ENCODE peak calls at places on chromosome 16, in four cellular contexts. Q, Y, K and E are unnamed samples.
A peak's percentile ranks its signal among the peaks of the same experiment; 100 is the strongest.

GRCh38 chr16:2428051-2428786 is 1.0 kb upstream of the CCNF start:
- DNase-seq in Y (no peak), Q (peak; percentile 64), K (peak; percentile 58), E (peak; percentile 9)

GRCh38 chr16:51538707-51539604 is 387.9 kb upstream of the SALL1 start:
- DNase-seq in K (no peak), Y (peak; percentile 58), Q (peak; percentile 36), E (peak; percentile 93)

GRCh38 chr16:67444259-67445125 is 13.6 kb downstream of the HSD11B2 start:
- DNase-seq in K (peak; percentile 63), Y (no peak), Q (no peak), E (peak; percentile 39)

GRCh38 chr16:16151315-16151714 is 72.0 kb downstream of the ABCC6 start:
- DNase-seq in K (no peak), Y (no peak), Q (no peak), E (peak; percentile 35)

GRCh38 chr16:10202650-10203049 is 20.4 kb upstream of the GRIN2A start:
- DNase-seq in K (peak; percentile 43), Y (no peak), Q (no peak), E (no peak)

GRCh38 chr16:47503936-47504335 is 42.8 kb downstream of the PHKB start:
- DNase-seq in Y (peak; percentile 16), Q (no peak), K (no peak), E (peak; percentile 19)

GRCh38 chr16:57156351-57156703 is 29.5 kb downstream of the PSME3IP1 start:
- DNase-seq in Y (peak; percentile 67), Q (no peak), K (no peak), E (no peak)

GRCh38 chr16:66924527-66925321 is 611 bp downstream of the RRAD start:
- DNase-seq in Y (no peak), K (peak; percentile 79), Q (peak; percentile 87), E (no peak)

GRCh38 chr16:6573577-6573976 is 759.1 kb upstream of the RBFOX1 start:
- DNase-seq in Y (no peak), K (peak; percentile 68), Q (peak; percentile 79), E (no peak)

GRCh38 chr16:89155184-89155679 is 16.3 kb upstream of the CDH15 start:
- DNase-seq in Y (peak; percentile 67), Q (no peak), K (no peak), E (peak; percentile 87)

GRCh38 chr16:27779719-27780161 is 229.8 kb downstream of the KATNIP start:
- DNase-seq in K (peak; percentile 89), Y (no peak), Q (peak; percentile 84), E (peak; percentile 58)

GRCh38 chr16:85424260-85425060 is 188.7 kb upstream of the GSE1 start:
- DNase-seq in Q (no peak), Y (no peak), K (no peak), E (no peak)

GRCh38 chr16:85654251-85655115 is 34.3 kb downstream of the GINS2 start:
- DNase-seq in Y (no peak), Q (no peak), K (no peak), E (no peak)

GRCh38 chr16:57341441-57342303 is 16.9 kb upstream of the CCL22 start:
- DNase-seq in Q (no peak), K (no peak), Y (no peak), E (peak; percentile 76)

GRCh38 chr16:73885319-73885718 is 411.3 kb upstream of the PSMD7 start:
- DNase-seq in Q (no peak), K (no peak), Y (no peak), E (no peak)

GRCh38 chr16:73888840-73889577 is 407.6 kb upstream of the PSMD7 start:
- DNase-seq in K (no peak), Y (no peak), Q (no peak), E (peak; percentile 66)

GRCh38 chr16:73887895-73888294 is 408.7 kb upstream of the PSMD7 start:
- DNase-seq in K (peak; percentile 40), Q (no peak), Y (no peak), E (no peak)

GRCh38 chr16:73886378-73886777 is 410.2 kb upstream of the PSMD7 start:
- DNase-seq in K (no peak), Y (no peak), Q (no peak), E (no peak)

DNA sequence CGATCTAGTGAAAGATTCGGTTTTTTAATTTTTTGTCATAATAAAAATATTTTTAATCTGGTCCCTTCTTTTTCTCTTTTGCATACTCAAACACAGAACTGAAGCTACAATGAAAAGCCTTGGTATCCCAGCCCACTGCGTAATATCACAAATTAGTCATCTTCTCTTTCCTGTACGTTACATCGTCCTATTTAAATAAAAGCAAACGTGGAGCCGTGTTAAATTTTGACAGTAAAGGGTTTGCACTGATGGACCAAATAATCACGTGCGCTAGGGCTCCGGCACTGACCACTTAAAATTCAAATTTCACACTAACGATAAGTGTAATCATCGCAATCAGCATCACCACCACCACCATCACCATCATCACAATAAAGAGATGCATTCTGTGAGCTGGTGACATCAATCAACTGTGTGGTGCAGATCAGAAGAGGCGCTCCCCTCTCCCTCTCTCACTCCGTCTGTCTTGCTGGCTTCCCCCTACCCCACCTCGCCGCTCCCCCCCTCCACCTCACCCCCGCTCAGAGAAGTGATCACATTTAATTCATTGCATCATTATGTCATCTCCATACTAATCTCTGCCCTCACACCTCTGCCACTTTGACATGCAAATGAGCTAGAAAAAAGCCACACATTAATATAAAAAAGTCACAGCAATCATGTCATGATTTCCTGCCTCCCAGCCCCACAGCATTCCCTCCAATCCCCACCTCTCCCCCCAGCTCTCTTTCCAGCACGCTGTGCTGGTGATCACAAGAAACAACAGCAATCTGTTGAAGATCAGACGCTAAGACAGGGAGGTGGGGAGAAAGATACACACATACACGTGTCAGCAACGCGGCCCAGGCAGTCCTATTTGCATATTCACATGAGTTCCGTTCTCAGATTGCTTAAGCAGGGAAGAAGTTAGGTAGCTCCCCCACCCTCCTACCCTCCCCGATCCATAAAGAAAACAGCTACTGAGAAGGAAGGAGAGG is 405.8 kb upstream of the PSMD7 start:
- DNase-seq in K (peak; percentile 77), Y (no peak), Q (peak; percentile 62), E (peak; percentile 0)
- TF ChIP-seq EZH2 in K (no peak), Y (no peak), Q (no peak), E (no peak)

GRCh38 chr16:64165368-64165767 is 956.5 kb downstream of the CDH11 start:
- DNase-seq in K (no peak), Q (no peak), Y (no peak), E (no peak)
- H3K4me3 ChIP-seq in K (no peak overlapping the region), Q (no peak overlapping the region), Y (no peak overlapping the region), E (no peak overlapping the region)

GRCh38 chr16:14562691-14563491 is 67.2 kb downstream of the PARN start:
- DNase-seq in Q (peak; percentile 55), Y (no peak), K (peak; percentile 15), E (peak; percentile 61)
- TF ChIP-seq CTCF in Q (no peak), Y (no peak), K (no peak), E (peak; percentile 10)

GRCh38 chr16:1333149-1333812 is at the start of gene BAIAP3:
- DNase-seq in Y (no peak), Q (peak; percentile 77), K (peak; percentile 77), E (no peak)
- TF ChIP-seq EZH2 in Y (peak; percentile 85), Q (no peak), K (no peak), E (peak; percentile 35)

DNA sequence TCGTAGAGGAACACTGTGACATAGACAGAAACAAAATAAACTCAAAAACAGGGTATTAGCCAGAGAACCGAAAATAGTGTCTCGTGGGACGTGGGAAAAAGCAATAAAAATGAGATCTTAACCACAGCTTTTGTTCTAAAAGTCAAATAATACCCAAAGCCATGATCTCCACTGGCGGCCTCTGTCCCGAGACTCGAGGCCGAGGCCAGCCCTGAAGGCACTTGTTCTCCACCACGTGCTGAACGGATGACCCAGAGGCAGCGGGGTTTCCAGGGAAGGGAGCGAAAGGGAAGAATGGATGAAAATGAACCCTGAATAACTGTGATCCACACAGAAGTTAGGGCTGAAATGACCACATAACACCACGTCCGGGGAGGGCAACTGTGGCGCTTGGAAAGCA is 84.8 kb upstream of the CREBBP start:
- DNase-seq in Q (no peak), Y (no peak), K (no peak), E (no peak)
- H3K4me3 ChIP-seq in Q (no peak overlapping the region), Y (no peak overlapping the region), K (no peak overlapping the region), E (no peak overlapping the region)